ENCODE peak calls at places on chromosomes 16 and 17, in six cellular contexts. One of them, this sample, is unnamed.

GRCh38 chr16:27246439-27246838 is 22.1 kb downstream of the NSMCE1 start:
- DNase-seq in fibroblast of the conjunctiva: no peak
- DNase-seq in NCI-H1105: no peak
- DNase-seq in SK-N-DZ: no peak
- DNase-seq in A549: no peak
- DNase-seq in activated CD4-positive, CD25-positive, alpha-beta regulatory T cell treated with anti-CD3 and anti-CD28 coated beads, Interleukin-2, amount 50 U/mL, for 16 hours: no peak
- DNase-seq in this sample: peak; percentile 66

GRCh38 chr17:74413491-74413890 is 18.4 kb upstream of the GPRC5C start:
- DNase-seq in fibroblast of the conjunctiva: no peak
- DNase-seq in NCI-H1105: no peak
- DNase-seq in SK-N-DZ: no peak
- DNase-seq in A549: no peak
- DNase-seq in activated CD4-positive, CD25-positive, alpha-beta regulatory T cell treated with anti-CD3 and anti-CD28 coated beads, Interleukin-2, amount 50 U/mL, for 16 hours: no peak
- DNase-seq in this sample: no peak

GRCh38 chr17:69809331-69809730 is 265.7 kb upstream of the KCNJ16 start:
- DNase-seq in fibroblast of the conjunctiva: no peak
- DNase-seq in NCI-H1105: no peak
- DNase-seq in SK-N-DZ: no peak
- DNase-seq in A549: no peak
- DNase-seq in activated CD4-positive, CD25-positive, alpha-beta regulatory T cell treated with anti-CD3 and anti-CD28 coated beads, Interleukin-2, amount 50 U/mL, for 16 hours: no peak
- DNase-seq in this sample: no peak

GRCh38 chr17:30961213-30962188 is 9.3 kb upstream of the RNF135 start:
- DNase-seq in fibroblast of the conjunctiva: no peak
- DNase-seq in NCI-H1105: no peak
- DNase-seq in SK-N-DZ: no peak
- DNase-seq in A549: peak; percentile 55
- DNase-seq in activated CD4-positive, CD25-positive, alpha-beta regulatory T cell treated with anti-CD3 and anti-CD28 coated beads, Interleukin-2, amount 50 U/mL, for 16 hours: no peak
- DNase-seq in this sample: no peak

GRCh38 chr17:80474933-80475915 is 1.2 kb downstream of the NPTX1 start:
- DNase-seq in fibroblast of the conjunctiva: no peak
- DNase-seq in NCI-H1105: no peak
- DNase-seq in SK-N-DZ: no peak
- DNase-seq in A549: peak; percentile 44
- DNase-seq in activated CD4-positive, CD25-positive, alpha-beta regulatory T cell treated with anti-CD3 and anti-CD28 coated beads, Interleukin-2, amount 50 U/mL, for 16 hours: no peak
- DNase-seq in this sample: no peak

GRCh38 chr17:57281887-57282653 is 25.7 kb downstream of the MSI2 start:
- DNase-seq in fibroblast of the conjunctiva: no peak
- DNase-seq in NCI-H1105: no peak
- DNase-seq in SK-N-DZ: peak; percentile 48
- DNase-seq in A549: no peak
- DNase-seq in activated CD4-positive, CD25-positive, alpha-beta regulatory T cell treated with anti-CD3 and anti-CD28 coated beads, Interleukin-2, amount 50 U/mL, for 16 hours: no peak
- DNase-seq in this sample: no peak

GRCh38 chr17:82520041-82520910 is 744 bp downstream of the FOXK2 start:
- DNase-seq in fibroblast of the conjunctiva: no peak
- DNase-seq in NCI-H1105: no peak
- DNase-seq in SK-N-DZ: no peak
- DNase-seq in A549: no peak
- DNase-seq in activated CD4-positive, CD25-positive, alpha-beta regulatory T cell treated with anti-CD3 and anti-CD28 coated beads, Interleukin-2, amount 50 U/mL, for 16 hours: no peak
- DNase-seq in this sample: peak; percentile 71

GRCh38 chr17:64148699-64149098 is 18.8 kb upstream of the ERN1 start:
- DNase-seq in fibroblast of the conjunctiva: no peak
- DNase-seq in NCI-H1105: no peak
- DNase-seq in SK-N-DZ: no peak
- DNase-seq in A549: peak; percentile 44
- DNase-seq in activated CD4-positive, CD25-positive, alpha-beta regulatory T cell treated with anti-CD3 and anti-CD28 coated beads, Interleukin-2, amount 50 U/mL, for 16 hours: no peak
- DNase-seq in this sample: no peak

GRCh38 chr17:4004517-4005295 is 40.5 kb upstream of the ATP2A3 start:
- DNase-seq in fibroblast of the conjunctiva: no peak
- DNase-seq in NCI-H1105: no peak
- DNase-seq in SK-N-DZ: no peak
- DNase-seq in A549: peak; percentile 56
- DNase-seq in activated CD4-positive, CD25-positive, alpha-beta regulatory T cell treated with anti-CD3 and anti-CD28 coated beads, Interleukin-2, amount 50 U/mL, for 16 hours: no peak
- DNase-seq in this sample: peak; percentile 68

GRCh38 chr17:51153210-51154072 is at the start of gene NME1:
- DNase-seq in fibroblast of the conjunctiva: peak; percentile 99
- DNase-seq in NCI-H1105: peak; percentile 96
- DNase-seq in SK-N-DZ: peak; percentile 100
- DNase-seq in A549: peak; percentile 100
- DNase-seq in activated CD4-positive, CD25-positive, alpha-beta regulatory T cell treated with anti-CD3 and anti-CD28 coated beads, Interleukin-2, amount 50 U/mL, for 16 hours: peak; percentile 96
- DNase-seq in this sample: peak; percentile 98

GRCh38 chr16:66228791-66229190 is 137.7 kb upstream of the CDH5 start:
- DNase-seq in fibroblast of the conjunctiva: no peak
- DNase-seq in NCI-H1105: no peak
- DNase-seq in SK-N-DZ: no peak
- DNase-seq in A549: no peak
- DNase-seq in activated CD4-positive, CD25-positive, alpha-beta regulatory T cell treated with anti-CD3 and anti-CD28 coated beads, Interleukin-2, amount 50 U/mL, for 16 hours: no peak
- DNase-seq in this sample: peak; percentile 15

GRCh38 chr17:43830510-43831145 is 2.3 kb downstream of the MPP3 start:
- DNase-seq in fibroblast of the conjunctiva: no peak
- DNase-seq in NCI-H1105: no peak
- DNase-seq in SK-N-DZ: no peak
- DNase-seq in A549: no peak
- DNase-seq in activated CD4-positive, CD25-positive, alpha-beta regulatory T cell treated with anti-CD3 and anti-CD28 coated beads, Interleukin-2, amount 50 U/mL, for 16 hours: no peak
- DNase-seq in this sample: no peak

GRCh38 chr17:45942284-45942683 is 47.9 kb downstream of the MAPT start:
- DNase-seq in fibroblast of the conjunctiva: peak; percentile 6
- DNase-seq in NCI-H1105: no peak
- DNase-seq in SK-N-DZ: no peak
- DNase-seq in A549: no peak
- DNase-seq in activated CD4-positive, CD25-positive, alpha-beta regulatory T cell treated with anti-CD3 and anti-CD28 coated beads, Interleukin-2, amount 50 U/mL, for 16 hours: no peak
- DNase-seq in this sample: peak; percentile 95

GRCh38 chr16:68190745-68191510 is 45.0 kb downstream of the ESRP2 start:
- DNase-seq in fibroblast of the conjunctiva: no peak
- DNase-seq in NCI-H1105: no peak
- DNase-seq in SK-N-DZ: no peak
- DNase-seq in A549: no peak
- DNase-seq in activated CD4-positive, CD25-positive, alpha-beta regulatory T cell treated with anti-CD3 and anti-CD28 coated beads, Interleukin-2, amount 50 U/mL, for 16 hours: no peak
- DNase-seq in this sample: no peak

GRCh38 chr16:7381671-7382070 is 49.0 kb downstream of the RBFOX1 start:
- DNase-seq in fibroblast of the conjunctiva: no peak
- DNase-seq in NCI-H1105: no peak
- DNase-seq in SK-N-DZ: no peak
- DNase-seq in A549: no peak
- DNase-seq in activated CD4-positive, CD25-positive, alpha-beta regulatory T cell treated with anti-CD3 and anti-CD28 coated beads, Interleukin-2, amount 50 U/mL, for 16 hours: no peak
- DNase-seq in this sample: no peak

GRCh38 chr17:34721326-34721725 is 141.9 kb downstream of the TMEM132E start:
- DNase-seq in fibroblast of the conjunctiva: no peak
- DNase-seq in NCI-H1105: no peak
- DNase-seq in SK-N-DZ: no peak
- DNase-seq in A549: no peak
- DNase-seq in activated CD4-positive, CD25-positive, alpha-beta regulatory T cell treated with anti-CD3 and anti-CD28 coated beads, Interleukin-2, amount 50 U/mL, for 16 hours: no peak
- DNase-seq in this sample: no peak

GRCh38 chr17:74042241-74042640 is 161.2 kb upstream of the RPL38 start:
- DNase-seq in fibroblast of the conjunctiva: no peak
- DNase-seq in NCI-H1105: no peak
- DNase-seq in SK-N-DZ: no peak
- DNase-seq in A549: no peak
- DNase-seq in activated CD4-positive, CD25-positive, alpha-beta regulatory T cell treated with anti-CD3 and anti-CD28 coated beads, Interleukin-2, amount 50 U/mL, for 16 hours: no peak
- DNase-seq in this sample: no peak

GRCh38 chr16:66935319-66936011 is at the start of gene CES2:
- DNase-seq in fibroblast of the conjunctiva: no peak
- DNase-seq in NCI-H1105: no peak
- DNase-seq in SK-N-DZ: no peak
- DNase-seq in A549: no peak
- DNase-seq in activated CD4-positive, CD25-positive, alpha-beta regulatory T cell treated with anti-CD3 and anti-CD28 coated beads, Interleukin-2, amount 50 U/mL, for 16 hours: no peak
- DNase-seq in this sample: no peak

GRCh38 chr17:48441862-48442261 is 11.8 kb upstream of the SKAP1 start:
- DNase-seq in fibroblast of the conjunctiva: no peak
- DNase-seq in NCI-H1105: no peak
- DNase-seq in SK-N-DZ: no peak
- DNase-seq in A549: no peak
- DNase-seq in activated CD4-positive, CD25-positive, alpha-beta regulatory T cell treated with anti-CD3 and anti-CD28 coated beads, Interleukin-2, amount 50 U/mL, for 16 hours: no peak
- DNase-seq in this sample: no peak

GRCh38 chr17:42459983-42460300 is 1.3 kb downstream of the ATP6V0A1 start:
- DNase-seq in fibroblast of the conjunctiva: no peak
- DNase-seq in NCI-H1105: no peak
- DNase-seq in SK-N-DZ: peak; percentile 31
- DNase-seq in A549: peak; percentile 38
- DNase-seq in activated CD4-positive, CD25-positive, alpha-beta regulatory T cell treated with anti-CD3 and anti-CD28 coated beads, Interleukin-2, amount 50 U/mL, for 16 hours: no peak
- DNase-seq in this sample: no peak

GRCh38 chr16:49022351-49022963 is 259.2 kb downstream of the CBLN1 start:
- DNase-seq in fibroblast of the conjunctiva: no peak
- DNase-seq in NCI-H1105: no peak
- DNase-seq in SK-N-DZ: no peak
- DNase-seq in A549: no peak
- DNase-seq in activated CD4-positive, CD25-positive, alpha-beta regulatory T cell treated with anti-CD3 and anti-CD28 coated beads, Interleukin-2, amount 50 U/mL, for 16 hours: no peak
- DNase-seq in this sample: no peak

GRCh38 chr17:18933102-18934058 is 18.6 kb upstream of the SLC5A10 start:
- DNase-seq in fibroblast of the conjunctiva: no peak
- DNase-seq in NCI-H1105: no peak
- DNase-seq in SK-N-DZ: no peak
- DNase-seq in A549: no peak
- DNase-seq in activated CD4-positive, CD25-positive, alpha-beta regulatory T cell treated with anti-CD3 and anti-CD28 coated beads, Interleukin-2, amount 50 U/mL, for 16 hours: no peak
- DNase-seq in this sample: no peak

GRCh38 chr16:14399397-14400284 is 230.4 kb downstream of the PARN start:
- DNase-seq in fibroblast of the conjunctiva: peak; percentile 63
- DNase-seq in NCI-H1105: no peak
- DNase-seq in SK-N-DZ: no peak
- DNase-seq in A549: peak; percentile 92
- DNase-seq in activated CD4-positive, CD25-positive, alpha-beta regulatory T cell treated with anti-CD3 and anti-CD28 coated beads, Interleukin-2, amount 50 U/mL, for 16 hours: no peak
- DNase-seq in this sample: peak; percentile 79

GRCh38 chr17:61805399-61805798 is 57.9 kb downstream of the BRIP1 start:
- DNase-seq in fibroblast of the conjunctiva: no peak
- DNase-seq in NCI-H1105: no peak
- DNase-seq in SK-N-DZ: no peak
- DNase-seq in A549: no peak
- DNase-seq in activated CD4-positive, CD25-positive, alpha-beta regulatory T cell treated with anti-CD3 and anti-CD28 coated beads, Interleukin-2, amount 50 U/mL, for 16 hours: no peak
- DNase-seq in this sample: no peak

GRCh38 chr17:4635823-4636375 is 5.6 kb downstream of the ALOX15 start:
- DNase-seq in fibroblast of the conjunctiva: no peak
- DNase-seq in NCI-H1105: peak; percentile 26
- DNase-seq in SK-N-DZ: no peak
- DNase-seq in A549: no peak
- DNase-seq in activated CD4-positive, CD25-positive, alpha-beta regulatory T cell treated with anti-CD3 and anti-CD28 coated beads, Interleukin-2, amount 50 U/mL, for 16 hours: no peak
- DNase-seq in this sample: no peak

GRCh38 chr17:73657473-73658116 is 13.3 kb upstream of the SDK2 start:
- DNase-seq in fibroblast of the conjunctiva: no peak
- DNase-seq in NCI-H1105: no peak
- DNase-seq in SK-N-DZ: peak; percentile 59
- DNase-seq in A549: peak; percentile 72
- DNase-seq in activated CD4-positive, CD25-positive, alpha-beta regulatory T cell treated with anti-CD3 and anti-CD28 coated beads, Interleukin-2, amount 50 U/mL, for 16 hours: no peak
- DNase-seq in this sample: no peak